ENCODE peak calls at places on chromosomes 11 and 22, in nine cellular contexts. P is thyroid gland, U is A549, L is body of pancreas, S is spleen, H is upper lobe of left lung, V is uterus, Y is HCT116, Z is Peyer's patch. B is an unnamed sample.
A peak's percentile ranks its signal among the peaks of the same experiment; 100 is the strongest.

GRCh38 chr11:58391879-58392278 is 14.8 kb downstream of the OR5B3 start:
- DNase-seq in L (no peak), V (no peak), Z (no peak), H (no peak), U (no peak), Y (no peak), P (no peak), S (no peak), B (no peak)

GRCh38 chr11:121067453-121067852 is 33.6 kb upstream of the TECTA start:
- DNase-seq in L (no peak), U (peak; percentile 37), Y (no peak), Z (no peak), P (no peak), H (no peak), V (no peak), S (no peak), B (no peak)

GRCh38 chr11:67002297-67002913 is 20.5 kb upstream of the SYT12 start:
- DNase-seq in Y (no peak), Z (no peak), V (no peak), U (no peak), L (no peak), P (no peak), S (no peak), H (no peak), B (no peak)

GRCh38 chr11:63811522-63811921 is 1.7 kb upstream of the SPINDOC start:
- DNase-seq in S (no peak), V (no peak), Z (no peak), L (no peak), U (no peak), P (no peak), H (no peak), Y (no peak), B (no peak)

GRCh38 chr11:102047305-102047924 is at the start of gene CFAP300:
- DNase-seq in V (peak; percentile 91), U (peak; percentile 85), Z (peak; percentile 81), L (peak; percentile 76), P (peak; percentile 80), H (peak; percentile 89), Y (no peak), S (peak; percentile 74), B (peak; percentile 4)

GRCh38 chr11:88533001-88533400 is 195.5 kb upstream of the CTSC start:
- DNase-seq in S (no peak), U (no peak), Y (no peak), H (no peak), Z (no peak), L (no peak), P (no peak), V (no peak), B (no peak)

GRCh38 chr11:58392741-58393140 is 13.9 kb downstream of the OR5B3 start:
- DNase-seq in Z (no peak), L (no peak), P (no peak), S (no peak), Y (no peak), V (no peak), H (no peak), U (no peak), B (no peak)

GRCh38 chr11:7672960-7673723 is at the start of gene CYB5R2:
- DNase-seq in L (peak; percentile 80), S (no peak), V (peak; percentile 88), P (peak; percentile 73), Y (peak; percentile 13), H (peak; percentile 70), Z (peak; percentile 80), U (peak; percentile 38), B (no peak)

GRCh38 chr22:29217827-29218757 is 12.4 kb downstream of the EMID1 start:
- DNase-seq in S (peak; percentile 74), Y (no peak), P (no peak), H (no peak), Z (no peak), U (no peak), L (no peak), V (no peak), B (no peak)

GRCh38 chr11:78048561-78048960 is 15.1 kb upstream of the THRSP start:
- DNase-seq in Z (no peak), U (no peak), V (no peak), Y (no peak), L (no peak), S (no peak), H (no peak), P (no peak), B (no peak)

GRCh38 chr11:23013509-23013908 is 153.2 kb upstream of the CCDC179 start:
- DNase-seq in Y (no peak), S (no peak), V (no peak), Z (no peak), P (no peak), H (no peak), U (no peak), L (no peak), B (no peak)

GRCh38 chr11:10597877-10598341 is 29.4 kb upstream of the LYVE1 start:
- DNase-seq in H (no peak), L (no peak), S (no peak), V (no peak), U (no peak), Z (no peak), P (no peak), Y (no peak), B (no peak)

GRCh38 chr11:19777342-19778102 is 64.9 kb downstream of the NAV2 start:
- DNase-seq in S (no peak), P (no peak), V (no peak), U (peak; percentile 32), L (peak; percentile 40), Z (peak; percentile 52), Y (no peak), H (no peak), B (no peak)

GRCh38 chr11:91653091-91653754 is 571.4 kb upstream of the FAT3 start:
- DNase-seq in S (no peak), Z (no peak), Y (no peak), V (no peak), P (no peak), H (peak; percentile 22), L (no peak), U (no peak), B (no peak)
- H3K9me3 ChIP-seq in S (no peaks in the 10 kb centered on the region), Z (no peaks in the 10 kb centered on the region), Y (no peaks in the 10 kb centered on the region), V (no peaks in the 10 kb centered on the region), P (no peaks in the 10 kb centered on the region), H (no peaks in the 10 kb centered on the region), L (no peaks in the 10 kb centered on the region), U (no peaks in the 10 kb centered on the region), B (no peaks in the 10 kb centered on the region)

GRCh38 chr11:117985953-117986887 is at the start of gene IL10RA:
- DNase-seq in U (peak; percentile 40), H (peak; percentile 93), Z (peak; percentile 95), P (peak; percentile 82), V (peak; percentile 85), L (peak; percentile 83), S (peak; percentile 98), Y (peak; percentile 39), B (peak; percentile 41)
- TF ChIP-seq POLR2A in U (no peak), H (peak; percentile 83), Z (peak; percentile 59), P (peak; percentile 89), V (peak; percentile 75), L (peak; percentile 45), S (peak; percentile 75), Y (no peak), B (peak; percentile 99)

DNA sequence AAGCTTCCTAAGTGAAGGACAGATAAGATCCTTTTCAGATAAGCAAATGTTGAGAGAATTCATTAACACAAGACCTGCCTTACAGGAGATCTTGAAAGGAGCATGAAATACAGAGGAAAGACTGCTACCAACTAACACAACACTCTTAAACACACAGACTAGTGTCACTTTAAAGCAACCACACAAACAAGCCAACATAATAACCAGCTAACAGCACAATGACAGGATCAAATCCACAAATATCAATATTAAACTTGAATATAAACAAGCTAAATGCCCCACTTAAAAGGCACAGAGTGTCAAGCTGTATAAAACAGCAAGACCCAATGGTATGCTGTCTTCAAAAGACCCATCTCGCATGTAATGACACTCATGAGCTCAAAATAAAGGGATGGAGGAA is 70.8 kb upstream of the HMGXB4 start:
- DNase-seq in V (no peak), Y (no peak), U (no peak), P (no peak), L (no peak), Z (no peak), S (no peak), H (no peak), B (no peak)
- H3K9me3 ChIP-seq in V (no peaks in the 10 kb centered on the region), Y (no peaks in the 10 kb centered on the region), U (peaks cover 13% of the 10 kb centered on the region), P (no peaks in the 10 kb centered on the region), L (peaks cover 16% of the 10 kb centered on the region), Z (no peaks in the 10 kb centered on the region), S (peaks cover 34% of the 10 kb centered on the region), H (peaks cover 5% of the 10 kb centered on the region), B (no peaks in the 10 kb centered on the region)

GRCh38 chr22:35835998-35836691 is 118.5 kb downstream of the APOL5 start:
- DNase-seq in H (peak; percentile 55), Z (peak; percentile 64), P (peak; percentile 62), V (peak; percentile 61), Y (peak; percentile 68), L (peak; percentile 58), U (peak; percentile 75), S (no peak), B (no peak)
- TF ChIP-seq POLR2A in H (no peak), Z (no peak), P (no peak), V (no peak), Y (no peak), L (no peak), U (no peak), S (no peak), B (no peak)

GRCh38 chr22:47390026-47390970 is 627.8 kb downstream of the TBC1D22A start:
- DNase-seq in H (no peak), P (no peak), U (no peak), Y (no peak), Z (no peak), L (no peak), V (no peak), S (peak; percentile 56), B (no peak)
- H3K9me3 ChIP-seq in H (no peaks in the 10 kb centered on the region), P (no peaks in the 10 kb centered on the region), U (no peaks in the 10 kb centered on the region), Y (no peaks in the 10 kb centered on the region), Z (no peaks in the 10 kb centered on the region), L (no peaks in the 10 kb centered on the region), V (no peaks in the 10 kb centered on the region), S (no peaks in the 10 kb centered on the region), B (no peaks in the 10 kb centered on the region)

GRCh38 chr11:112223754-112224532 is 2.3 kb upstream of the PTS start:
- DNase-seq in Y (no peak), V (no peak), H (no peak), L (no peak), S (no peak), P (no peak), U (no peak), Z (no peak), B (no peak)

GRCh38 chr11:112227471-112227870 is 1.2 kb downstream of the PTS start:
- DNase-seq in U (no peak), L (no peak), V (no peak), P (no peak), Z (no peak), S (no peak), Y (no peak), H (no peak), B (no peak)

GRCh38 chr11:112225753-112226061 is 521 bp upstream of the PTS start:
- DNase-seq in L (no peak), H (no peak), U (no peak), S (no peak), Y (no peak), Z (peak; percentile 91), P (no peak), V (peak; percentile 82), B (no peak)

GRCh38 chr11:112227002-112227401 is 774 bp downstream of the PTS start:
- DNase-seq in P (no peak), S (no peak), H (no peak), L (no peak), Y (no peak), U (peak; percentile 13), V (no peak), Z (no peak), B (no peak)

GRCh38 chr11:112226062-112226921 is at the start of gene PTS:
- DNase-seq in U (peak; percentile 84), L (peak; percentile 86), H (peak; percentile 89), P (peak; percentile 86), Y (peak; percentile 72), V (peak; percentile 88), Z (peak; percentile 94), S (peak; percentile 97), B (peak; percentile 28)
- TF ChIP-seq POLR2A in U (peak; percentile 79), L (peak; percentile 86), H (peak; percentile 77), P (peak; percentile 92), Y (peak; percentile 85), V (peak; percentile 80), Z (peak; percentile 95), S (peak; percentile 91), B (no peak)